ENCODE peak calls at places on chromosomes 7 and 10, in eight cellular contexts. S is PC-3, Y is MM.1S, I is PC-9, H is GM23338, W is HCT116, O is SK-N-SH, F is hepatocyte. E is an unnamed sample.

GRCh38 chr7:108063520-108063933 is 60.6 kb upstream of the LAMB1 start:
- DNase-seq in W (no peak), I (no peak), Y (no peak), S (peak; percentile 25), F (peak; percentile 33), H (no peak), O (no peak), E (no peak)

GRCh38 chr10:84540617-84541288 is 212.4 kb downstream of the CCSER2 start:
- DNase-seq in W (no peak), F (peak; percentile 75), H (peak; percentile 91), Y (peak; percentile 51), I (peak; percentile 69), O (no peak), S (peak; percentile 59), E (peak; percentile 30)

GRCh38 chr7:106064329-106064728 is 47.8 kb downstream of the SYPL1 start:
- DNase-seq in W (no peak), F (no peak), Y (no peak), O (peak; percentile 35), S (no peak), H (no peak), I (no peak), E (peak; percentile 75)

GRCh38 chr7:44975331-44976039 is 3.3 kb downstream of the MYO1G start:
- DNase-seq in W (no peak), I (no peak), Y (no peak), F (no peak), S (no peak), H (no peak), O (no peak), E (no peak)

GRCh38 chr7:76191783-76192240 is 9.9 kb upstream of the SRRM3 start:
- DNase-seq in Y (no peak), H (peak; percentile 93), S (peak; percentile 53), I (peak; percentile 22), F (peak; percentile 18), W (peak; percentile 43), O (peak; percentile 72), E (peak; percentile 24)

GRCh38 chr10:120112809-120113208 is 220.3 kb downstream of the SEC23IP start:
- DNase-seq in F (no peak), I (no peak), Y (no peak), H (no peak), O (no peak), W (no peak), S (no peak), E (no peak)

GRCh38 chr10:56763090-56763489 is 402.0 kb upstream of the ZWINT start:
- DNase-seq in Y (no peak), H (peak; percentile 9), I (no peak), F (no peak), O (no peak), W (no peak), S (no peak), E (peak; percentile 34)

GRCh38 chr10:33329178-33329577 is 5.3 kb downstream of the NRP1 start:
- DNase-seq in H (no peak), W (no peak), F (no peak), O (no peak), S (peak; percentile 98), Y (no peak), I (no peak), E (no peak)

GRCh38 chr7:48085433-48085791 is 3.7 kb upstream of the UPP1 start:
- DNase-seq in H (no peak), F (no peak), I (no peak), S (no peak), Y (no peak), O (no peak), W (no peak), E (no peak)

GRCh38 chr10:580796-581195 is 108.7 kb downstream of the DIP2C start:
- DNase-seq in O (no peak), Y (no peak), H (no peak), S (peak; percentile 67), W (no peak), I (no peak), F (no peak), E (no peak)

GRCh38 chr10:104317195-104318095 is 20.8 kb downstream of the ITPRIP start:
- DNase-seq in O (no peak), S (peak; percentile 56), F (peak; percentile 39), I (no peak), H (no peak), Y (no peak), W (no peak), E (peak; percentile 35)

GRCh38 chr10:130834573-130834972 is 476.9 kb downstream of the TCERG1L start:
- DNase-seq in Y (no peak), O (no peak), H (no peak), I (no peak), S (no peak), F (no peak), W (no peak), E (no peak)

GRCh38 chr10:14162626-14163344 is 167.9 kb downstream of the FRMD4A start:
- DNase-seq in I (no peak), S (no peak), Y (no peak), F (no peak), W (no peak), O (no peak), H (no peak), E (no peak)

GRCh38 chr10:132590094-132590751 is 52.6 kb downstream of the INPP5A start:
- DNase-seq in O (no peak), S (no peak), Y (no peak), F (no peak), W (no peak), H (no peak), I (no peak), E (no peak)

GRCh38 chr7:158192956-158193355 is 394.7 kb downstream of the PTPRN2 start:
- DNase-seq in I (no peak), W (no peak), H (no peak), F (no peak), Y (no peak), S (no peak), O (no peak), E (no peak)

GRCh38 chr10:67549390-67549789 is 146.6 kb downstream of the CTNNA3 start:
- DNase-seq in H (no peak), I (no peak), Y (no peak), S (no peak), F (peak; percentile 11), O (no peak), W (no peak), E (no peak)

GRCh38 chr7:69605070-69605469 is 6.8 kb downstream of the AUTS2 start:
- DNase-seq in I (no peak), O (no peak), H (peak; percentile 21), W (no peak), S (no peak), Y (no peak), F (no peak), E (no peak)
- H3K9me2 ChIP-seq in I (no peaks in the 10 kb centered on the region), O (no peaks in the 10 kb centered on the region), H (no peaks in the 10 kb centered on the region), W (no peaks in the 10 kb centered on the region), S (no peaks in the 10 kb centered on the region), Y (no peaks in the 10 kb centered on the region), F (no peaks in the 10 kb centered on the region), E (no peaks in the 10 kb centered on the region)

GRCh38 chr7:28455486-28455885 is 43.2 kb downstream of the CREB5 start:
- DNase-seq in W (no peak), I (no peak), Y (no peak), O (no peak), F (no peak), H (peak; percentile 62), S (no peak), E (no peak)

GRCh38 chr7:28456037-28456436 is 43.7 kb downstream of the CREB5 start:
- DNase-seq in O (no peak), S (no peak), F (no peak), Y (no peak), I (no peak), W (no peak), H (no peak), E (no peak)

GRCh38 chr7:28459306-28459705 is 47.0 kb downstream of the CREB5 start:
- DNase-seq in S (no peak), F (no peak), I (no peak), H (no peak), O (no peak), Y (no peak), W (no peak), E (no peak)

DNA sequence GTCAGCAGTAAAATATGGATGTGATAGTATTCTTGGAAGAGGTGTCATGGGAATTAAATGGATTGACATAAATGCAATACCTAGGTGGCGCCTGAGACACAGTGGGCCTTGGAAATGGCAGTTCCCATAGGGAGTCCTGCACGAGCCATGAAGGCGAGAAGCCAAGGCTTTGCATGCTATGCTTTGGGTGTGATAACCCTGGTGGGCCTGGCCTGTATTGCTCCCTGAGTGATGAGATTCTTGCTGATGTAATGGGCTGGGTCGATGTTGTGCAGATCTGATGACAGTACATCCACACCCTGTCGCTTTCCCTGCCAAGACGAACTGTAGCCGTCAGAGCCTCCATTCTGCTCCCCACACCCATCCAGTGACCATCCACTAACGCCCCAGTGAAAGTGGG is 46.4 kb downstream of the CREB5 start:
- DNase-seq in H (peak; percentile 48), I (no peak), W (no peak), O (no peak), F (no peak), S (no peak), Y (no peak), E (no peak)
- TF ChIP-seq CTCF in H (peak; percentile 30), I (no peak), W (no peak), O (no peak), F (no peak), S (peak; percentile 33), Y (no peak), E (no peak)

GRCh38 chr7:1926908-1927306 is 256.8 kb downstream of the ELFN1 start:
- DNase-seq in F (no peak), S (no peak), W (no peak), I (no peak), H (no peak), Y (no peak), O (no peak), E (peak; percentile 23)

GRCh38 chr7:1924185-1924817 is 254.2 kb downstream of the ELFN1 start:
- DNase-seq in I (no peak), F (no peak), S (no peak), Y (no peak), W (no peak), H (no peak), O (no peak), E (no peak)

GRCh38 chr7:1923409-1924053 is 253.5 kb downstream of the ELFN1 start:
- DNase-seq in Y (no peak), S (no peak), W (no peak), I (no peak), O (no peak), H (no peak), F (no peak), E (no peak)

GRCh38 chr7:1925973-1926907 is 256.2 kb downstream of the ELFN1 start:
- DNase-seq in Y (no peak), F (no peak), O (no peak), S (no peak), I (no peak), H (no peak), W (no peak), E (no peak)

GRCh38 chr7:1925349-1925748 is 255.3 kb downstream of the ELFN1 start:
- DNase-seq in Y (no peak), O (no peak), W (no peak), I (no peak), F (no peak), S (peak; percentile 6), H (peak; percentile 56), E (no peak)
- H3K9me2 ChIP-seq in Y (no peaks in the 10 kb centered on the region), O (no peaks in the 10 kb centered on the region), W (no peaks in the 10 kb centered on the region), I (no peaks in the 10 kb centered on the region), F (no peaks in the 10 kb centered on the region), S (no peaks in the 10 kb centered on the region), H (no peaks in the 10 kb centered on the region), E (no peaks in the 10 kb centered on the region)

DNA sequence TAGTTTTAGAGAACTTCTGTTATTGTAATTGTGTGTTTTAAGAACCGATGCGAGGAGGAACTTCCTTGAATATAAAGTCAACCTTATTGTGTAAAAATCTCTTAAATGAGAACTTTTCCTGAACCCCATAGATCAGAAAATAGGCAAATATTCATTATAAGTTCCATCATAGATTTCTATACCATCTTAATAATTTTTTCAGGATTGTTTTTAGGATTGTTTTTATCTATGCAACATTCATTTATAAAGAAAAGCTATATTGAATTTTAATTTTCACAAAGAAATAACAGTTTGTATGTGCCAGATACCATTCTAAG is 1.7 kb upstream of the SMNDC1 start:
- DNase-seq in O (no peak), W (no peak), Y (no peak), I (no peak), S (no peak), F (no peak), H (no peak), E (no peak)
- TF ChIP-seq CTCF in O (no peak), W (no peak), Y (no peak), I (no peak), S (no peak), F (no peak), H (no peak), E (no peak)